ENCODE peak calls at places on chromosomes 3 and 15, in six cellular contexts. S is naive thymus-derived CD4-positive, alpha-beta T cell; R is cardiac muscle cell; D is AG09309; L is right cardiac atrium; K is brain microvascular endothelial cell. V is an unnamed sample.

GRCh38 chr3:126895178-126896066 is 87.5 kb upstream of the PLXNA1 start:
- DNase-seq in S (no peak), R (peak), D (no peak), L (no peak), K (no peak), V (no peak)

GRCh38 chr3:11717768-11718581 is 74.3 kb upstream of the VGLL4 start:
- DNase-seq in S (no peak), R (peak), D (no peak), L (no peak), K (peak), V (peak)

GRCh38 chr3:152383136-152383606 is 114.4 kb downstream of the MBNL1 start:
- DNase-seq in S (no peak), R (no peak), D (no peak), L (no peak), K (no peak), V (no peak)

GRCh38 chr15:66842710-66843441 is 140.8 kb downstream of the SMAD6 start:
- DNase-seq in S (no peak), R (peak), D (no peak), L (peak), K (peak), V (peak)

GRCh38 chr3:194993896-194994295 is 277.1 kb downstream of the XXYLT1 start:
- DNase-seq in S (no peak), R (no peak), D (no peak), L (no peak), K (no peak), V (no peak)

GRCh38 chr3:165770781-165771180 is 66.4 kb downstream of the BCHE start:
- DNase-seq in S (no peak), R (no peak), D (no peak), L (no peak), K (peak), V (no peak)

GRCh38 chr15:70093481-70094309 is 4.0 kb downstream of the TLE3 start:
- DNase-seq in S (no peak), R (no peak), D (no peak), L (no peak), K (no peak), V (no peak)

GRCh38 chr15:75143738-75144334 is 57.8 kb upstream of the C15orf39 start:
- DNase-seq in S (no peak), R (peak), D (no peak), L (no peak), K (no peak), V (no peak)

GRCh38 chr3:27166888-27167287 is 202.3 kb downstream of the NEK10 start:
- DNase-seq in S (no peak), R (no peak), D (peak), L (no peak), K (peak), V (no peak)

GRCh38 chr15:60076582-60077263 is 72.6 kb downstream of the FOXB1 start:
- DNase-seq in S (no peak), R (no peak), D (no peak), L (no peak), K (no peak), V (no peak)

GRCh38 chr3:136956994-136957393 is 789 bp upstream of the IL20RB start:
- DNase-seq in S (no peak), R (no peak), D (no peak), L (no peak), K (no peak), V (no peak)

GRCh38 chr3:136959599-136959998 is 1.8 kb downstream of the IL20RB start:
- DNase-seq in S (no peak), R (no peak), D (no peak), L (no peak), K (no peak), V (no peak)

GRCh38 chr3:136960838-136961836 is 3.4 kb downstream of the IL20RB start:
- DNase-seq in S (no peak), R (no peak), D (no peak), L (no peak), K (no peak), V (no peak)

GRCh38 chr3:136957751-136958288 is at the start of gene IL20RB:
- DNase-seq in S (no peak), R (no peak), D (peak), L (no peak), K (no peak), V (no peak)

DNA sequence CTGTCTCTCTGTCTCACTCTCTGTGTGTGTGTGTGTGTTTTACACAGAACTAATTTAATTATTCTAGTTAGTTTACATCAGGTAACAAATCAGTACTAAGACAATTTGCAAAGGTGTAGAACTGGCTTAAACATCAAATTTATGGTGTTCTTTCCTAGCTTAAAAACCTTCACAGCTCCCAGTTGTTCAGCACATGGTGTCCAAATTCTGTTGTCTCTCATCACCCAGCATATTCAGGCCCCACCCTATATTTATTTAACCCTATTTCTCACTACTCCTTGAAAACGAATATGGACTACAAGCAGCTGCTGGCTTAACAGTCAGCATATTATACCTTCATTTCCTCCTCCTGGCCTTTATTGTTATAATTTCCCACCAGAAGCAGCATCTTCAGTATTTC is 1.1 kb downstream of the IL20RB start:
- DNase-seq in S (no peak), R (no peak), D (no peak), L (no peak), K (no peak), V (no peak)
- H3K4me3 ChIP-seq in S (no peak), R (no peak), D (no peak), L (no peak), K (no peak), V (no peak)

GRCh38 chr3:89266074-89266473 is 158.7 kb downstream of the EPHA3 start:
- DNase-seq in S (no peak), R (no peak), D (no peak), L (no peak), K (no peak), V (no peak)
- H3K4me3 ChIP-seq in S (no peak), R (no peak), D (no peak), L (no peak), K (no peak), V (no peak)

GRCh38 chr3:101617478-101617877 is 43.5 kb downstream of the PCNP start:
- DNase-seq in S (no peak), R (no peak), D (no peak), L (no peak), K (no peak), V (no peak)

GRCh38 chr3:101611023-101611422 is 37.0 kb downstream of the PCNP start:
- DNase-seq in S (no peak), R (no peak), D (no peak), L (no peak), K (no peak), V (no peak)

GRCh38 chr3:101619734-101620133 is 45.8 kb downstream of the PCNP start:
- DNase-seq in S (no peak), R (no peak), D (no peak), L (no peak), K (no peak), V (no peak)

GRCh38 chr3:101615525-101615924 is 41.5 kb downstream of the PCNP start:
- DNase-seq in S (no peak), R (no peak), D (no peak), L (no peak), K (no peak), V (no peak)
- H3K4me3 ChIP-seq in S (no peak), R (no peak), D (no peak), L (no peak), K (no peak), V (no peak)

DNA sequence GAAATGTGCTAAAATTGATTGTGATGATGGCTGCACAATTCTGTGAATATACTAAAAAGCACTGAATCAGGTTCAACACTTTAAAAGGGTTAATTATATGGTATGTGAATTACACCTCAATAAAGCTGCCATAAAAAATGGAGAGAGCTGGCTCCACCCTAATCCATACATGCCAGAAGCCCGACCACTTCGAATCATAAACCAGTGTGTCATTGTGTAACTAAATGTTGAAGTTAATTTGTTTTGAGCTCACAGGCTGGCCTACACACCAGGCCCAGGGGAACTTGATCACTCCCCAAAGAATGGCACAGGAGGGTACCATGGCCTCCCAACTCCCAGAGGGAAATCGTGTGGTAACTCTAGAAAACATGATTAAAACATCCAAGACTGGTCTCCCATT is 14.0 kb downstream of the PLCD1 start:
- DNase-seq in S (no peak), R (no peak), D (no peak), L (peak), K (no peak), V (no peak)
- H3K4me3 ChIP-seq in S (no peak), R (no peak), D (no peak), L (no peak), K (no peak), V (no peak)

GRCh38 chr3:144032531-144033234 is 61.1 kb downstream of the DIPK2A start:
- DNase-seq in S (no peak), R (no peak), D (no peak), L (no peak), K (no peak), V (no peak)
- H3K4me3 ChIP-seq in S (no peak), R (no peak), D (no peak), L (no peak), K (no peak), V (no peak)

GRCh38 chr15:32859246-32859645 is 141.4 kb downstream of the GREM1 start:
- DNase-seq in S (no peak), R (no peak), D (no peak), L (no peak), K (no peak), V (no peak)

GRCh38 chr15:32864841-32865240 is 147.0 kb downstream of the GREM1 start:
- DNase-seq in S (no peak), R (no peak), D (no peak), L (no peak), K (no peak), V (no peak)

GRCh38 chr15:32864051-32864450 is 146.2 kb downstream of the GREM1 start:
- DNase-seq in S (no peak), R (no peak), D (no peak), L (no peak), K (no peak), V (no peak)

GRCh38 chr15:32859996-32860395 is 142.2 kb downstream of the GREM1 start:
- DNase-seq in S (no peak), R (no peak), D (no peak), L (no peak), K (no peak), V (no peak)

GRCh38 chr15:32861741-32862140 is 143.9 kb downstream of the GREM1 start:
- DNase-seq in S (no peak), R (no peak), D (peak), L (peak), K (peak), V (no peak)
- H3K4me3 ChIP-seq in S (no peak), R (no peak), D (peak), L (no peak), K (no peak), V (no peak)

DNA sequence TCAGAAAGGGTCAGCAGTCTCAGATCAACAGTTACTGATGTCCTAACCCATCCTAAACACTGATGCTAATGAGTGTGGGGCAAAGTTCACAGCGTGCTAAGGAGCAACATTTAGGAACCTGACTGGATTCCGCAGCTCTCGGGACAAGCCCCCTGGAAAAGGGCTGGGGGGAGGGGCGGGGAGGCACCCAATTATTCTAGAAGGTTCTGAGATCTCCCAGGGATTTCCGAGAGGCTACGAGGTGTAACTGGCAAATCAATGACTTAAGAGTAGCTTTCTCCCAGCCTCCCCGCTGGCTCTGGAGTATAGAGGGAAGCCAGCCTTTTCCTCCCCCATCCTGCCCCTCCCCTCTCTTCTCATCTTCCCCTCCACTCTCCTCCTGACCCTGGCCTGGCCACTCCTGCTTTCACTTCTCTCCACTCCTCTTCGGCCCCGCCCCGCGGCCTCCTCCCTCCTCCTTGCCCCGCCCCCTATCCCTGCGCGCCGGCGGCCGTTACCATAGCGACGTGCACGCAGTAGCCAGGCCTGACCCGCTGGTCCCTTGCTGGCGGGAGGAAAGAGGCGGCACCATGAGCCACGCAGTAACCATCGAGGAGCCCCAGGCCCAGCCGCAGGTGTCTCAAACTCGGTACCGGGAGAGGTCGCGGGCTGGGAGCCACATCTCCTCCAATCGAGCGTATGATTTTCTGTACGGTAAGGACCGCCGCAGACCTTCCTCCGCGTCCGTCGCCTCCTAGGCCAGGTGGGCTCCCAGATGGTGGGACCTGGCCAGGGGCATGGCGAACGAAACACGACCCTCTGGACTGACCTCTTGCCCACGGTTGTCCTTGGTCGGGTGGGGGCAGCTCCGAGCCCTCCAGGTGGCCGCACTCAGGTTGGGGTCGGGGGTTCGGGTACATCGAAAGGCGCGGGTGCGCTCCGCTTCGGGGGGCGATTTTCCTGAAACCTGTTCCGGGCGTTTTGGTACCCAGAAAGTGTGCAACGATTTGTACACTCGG is at the start of gene CFAP91:
- DNase-seq in S (peak), R (peak), D (peak), L (peak), K (peak), V (peak)
- H3K4me3 ChIP-seq in S (peak), R (peak), D (peak), L (peak), K (peak), V (peak)

DNA sequence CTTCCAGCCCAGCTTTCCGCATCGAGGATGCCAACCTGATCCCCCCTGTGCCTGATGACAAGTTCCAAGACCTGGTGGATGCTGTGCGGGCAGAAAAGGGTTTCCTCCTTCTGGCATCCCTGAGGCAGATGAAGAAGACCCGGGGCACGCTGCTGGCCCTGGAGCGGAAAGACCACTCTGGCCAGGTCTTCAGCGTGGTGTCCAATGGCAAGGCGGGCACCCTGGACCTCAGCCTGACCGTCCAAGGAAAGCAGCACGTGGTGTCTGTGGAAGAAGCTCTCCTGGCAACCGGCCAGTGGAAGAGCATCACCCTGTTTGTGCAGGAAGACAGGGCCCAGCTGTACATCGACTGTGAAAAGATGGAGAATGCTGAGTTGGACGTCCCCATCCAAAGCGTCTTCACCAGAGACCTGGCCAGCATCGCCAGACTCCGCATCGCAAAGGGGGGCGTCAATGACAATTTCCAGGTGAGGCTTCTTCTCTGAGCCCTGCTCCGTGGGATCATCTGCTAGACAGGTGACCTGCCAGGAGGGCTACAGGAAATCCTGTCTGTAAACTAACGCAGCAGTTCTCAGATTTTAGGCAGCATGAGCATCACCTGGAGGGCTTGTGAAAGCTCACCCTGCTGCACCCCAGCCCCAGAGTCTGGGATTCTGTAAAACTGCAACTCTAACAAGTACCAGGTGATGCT is 1.6 kb downstream of the THBS1 start:
- DNase-seq in S (no peak), R (no peak), D (peak), L (peak), K (no peak), V (peak)
- H3K4me3 ChIP-seq in S (no peak), R (peak), D (peak), L (peak), K (peak), V (peak)